ENCODE peak calls at places on chromosomes 3 and 15, in nine cellular contexts. N is renal cortical epithelial cell; F is right atrium auricular region; X is NCI-H748 treated with DMSO at 0.1 percent for 48 hours; W is nucleus accumbens; C is AG04450; R is NCI-H1092; Q is AG09319; A is stimulated activated CD8-positive, alpha-beta memory T cell treated with anti-CD3 and anti-CD28 coated beads, Interleukin-2, amount 100 ng/mL, for 48 hours. H is an unnamed sample.
A peak's percentile ranks its signal among the peaks of the same experiment; 100 is the strongest.

GRCh38 chr3:42807929-42808328 is 1.3 kb upstream of the ACKR2 start:
- DNase-seq in C (no peak), F (no peak), A (no peak), Q (no peak), X (no peak), R (no peak), W (no peak), N (no peak), H (no peak)

GRCh38 chr3:8485141-8485840 is 16.3 kb upstream of the LMCD1 start:
- DNase-seq in N (peak; percentile 66), C (no peak), F (no peak), R (no peak), Q (no peak), X (no peak), W (no peak), A (no peak), H (no peak)

GRCh38 chr3:15877813-15878212 is 80.0 kb upstream of the ANKRD28 start:
- DNase-seq in A (no peak), R (no peak), N (no peak), Q (no peak), W (no peak), C (no peak), F (no peak), X (no peak), H (no peak)

GRCh38 chr15:50261979-50262378 is 3.5 kb downstream of the HDC start:
- DNase-seq in F (no peak), N (no peak), R (no peak), W (no peak), A (no peak), X (no peak), C (no peak), Q (no peak), H (peak; percentile 16)

GRCh38 chr3:115806501-115806900 is 183.2 kb downstream of the GAP43 start:
- DNase-seq in Q (no peak), C (no peak), A (no peak), X (no peak), F (no peak), W (no peak), N (no peak), R (no peak), H (no peak)

GRCh38 chr15:62059818-62060115 is 480 bp downstream of the VPS13C start:
- DNase-seq in R (no peak), F (no peak), C (no peak), X (peak; percentile 6), W (no peak), Q (no peak), A (peak; percentile 50), N (peak; percentile 42), H (peak; percentile 69)

GRCh38 chr15:70265466-70265978 is 167.8 kb upstream of the TLE3 start:
- DNase-seq in R (no peak), A (no peak), W (no peak), X (no peak), C (no peak), Q (no peak), N (no peak), F (no peak), H (no peak)

GRCh38 chr3:138375446-138375845 is 27.1 kb downstream of the MRAS start:
- DNase-seq in A (no peak), Q (no peak), X (no peak), N (no peak), R (no peak), W (no peak), F (no peak), C (no peak), H (no peak)

GRCh38 chr15:25247418-25248030 is 191.3 kb downstream of the UBE3A start:
- DNase-seq in X (no peak), R (no peak), F (no peak), C (no peak), N (no peak), A (no peak), Q (no peak), W (no peak), H (no peak)

GRCh38 chr3:67617518-67617917 is 36.9 kb downstream of the SUCLG2 start:
- DNase-seq in X (no peak), C (no peak), F (no peak), Q (no peak), N (no peak), R (no peak), W (no peak), A (no peak), H (no peak)

GRCh38 chr3:21752749-21753347 is 1.8 kb upstream of the ZNF385D start:
- DNase-seq in A (no peak), R (no peak), Q (peak; percentile 34), C (no peak), X (peak; percentile 39), N (peak; percentile 82), W (no peak), F (no peak), H (no peak)

GRCh38 chr15:70047386-70048195 is 50.1 kb downstream of the TLE3 start:
- DNase-seq in N (no peak), X (no peak), C (no peak), Q (no peak), A (no peak), R (no peak), W (no peak), F (no peak), H (no peak)

GRCh38 chr15:57727031-57727430 is 20.5 kb downstream of the POLR2M start:
- DNase-seq in F (no peak), X (no peak), Q (no peak), W (no peak), C (no peak), R (no peak), N (peak; percentile 36), A (no peak), H (no peak)

GRCh38 chr3:193974147-193974546 is 161.8 kb upstream of the HES1 start:
- DNase-seq in A (no peak), X (no peak), N (peak; percentile 26), C (no peak), W (no peak), F (no peak), Q (no peak), R (no peak), H (peak; percentile 49)

GRCh38 chr15:47477253-47477652 is 240.1 kb upstream of the SEMA6D start:
- DNase-seq in A (no peak), R (peak; percentile 36), Q (no peak), W (no peak), X (peak; percentile 32), F (no peak), C (no peak), N (no peak), H (no peak)

GRCh38 chr3:69865920-69866679 is 126.8 kb downstream of the MITF start:
- DNase-seq in W (peak; percentile 33), C (no peak), Q (no peak), R (no peak), N (peak; percentile 90), A (no peak), F (peak; percentile 61), X (no peak), H (no peak)

GRCh38 chr3:59429203-59429602 is 379.4 kb upstream of the CFAP20DC start:
- DNase-seq in Q (no peak), R (no peak), C (no peak), F (no peak), N (no peak), W (no peak), A (no peak), X (no peak), H (no peak)

GRCh38 chr15:92906563-92907081 is 6.5 kb downstream of the CHD2 start:
- DNase-seq in X (no peak), R (no peak), Q (no peak), C (no peak), N (peak; percentile 93), F (no peak), W (no peak), A (no peak), H (no peak)

GRCh38 chr3:140863481-140864084 is 78.1 kb upstream of the SLC25A36 start:
- DNase-seq in A (peak; percentile 8), Q (peak; percentile 10), C (no peak), N (peak; percentile 50), X (peak; percentile 30), W (no peak), R (peak; percentile 60), F (no peak), H (peak; percentile 20)

GRCh38 chr3:14876942-14877341 is 58.2 kb downstream of the FGD5 start:
- DNase-seq in F (peak; percentile 86), Q (peak; percentile 12), N (peak; percentile 57), A (no peak), W (no peak), C (no peak), X (no peak), R (no peak), H (no peak)

GRCh38 chr3:112394008-112394616 is 61.2 kb downstream of the CD200 start:
- DNase-seq in F (no peak), Q (no peak), A (no peak), X (no peak), N (peak; percentile 48), R (no peak), C (peak; percentile 18), W (no peak), H (no peak)

GRCh38 chr3:142501004-142501926 is 53.4 kb upstream of the XRN1 start:
- DNase-seq in N (peak; percentile 24), F (no peak), R (no peak), W (no peak), C (peak; percentile 51), A (no peak), Q (peak; percentile 50), X (no peak), H (no peak)

GRCh38 chr3:185081516-185081915 is 71.3 kb downstream of the C3orf70 start:
- DNase-seq in N (peak; percentile 7), F (no peak), A (no peak), X (no peak), W (no peak), C (no peak), Q (no peak), R (no peak), H (no peak)

GRCh38 chr3:122563717-122564025 is 429 bp downstream of the PARP9 start:
- DNase-seq in R (no peak), Q (no peak), W (no peak), C (no peak), X (no peak), F (no peak), N (peak; percentile 16), A (no peak), H (no peak)

GRCh38 chr3:153268564-153269279 is 106.7 kb downstream of the RAP2B start:
- DNase-seq in F (no peak), W (no peak), N (no peak), Q (no peak), R (no peak), C (no peak), X (no peak), A (no peak), H (no peak)

GRCh38 chr3:33385423-33385822 is 54.8 kb downstream of the UBP1 start:
- DNase-seq in N (no peak), F (no peak), R (no peak), C (no peak), W (no peak), Q (no peak), A (peak; percentile 31), X (no peak), H (no peak)

GRCh38 chr3:45816544-45816943 is 20.2 kb upstream of the SLC6A20 start:
- DNase-seq in N (peak; percentile 48), C (no peak), X (no peak), A (no peak), W (no peak), F (no peak), Q (no peak), R (no peak), H (no peak)

GRCh38 chr3:128052831-128053419 is 688 bp downstream of the SEC61A1 start:
- DNase-seq in F (no peak), A (no peak), Q (no peak), N (no peak), X (no peak), W (no peak), R (no peak), C (no peak), H (peak; percentile 31)

GRCh38 chr3:23940775-23941174 is 4.3 kb upstream of the NR1D2 start:
- DNase-seq in Q (no peak), C (no peak), X (no peak), F (no peak), A (no peak), N (no peak), W (no peak), R (no peak), H (no peak)